ENCODE peak calls at places on chromosomes 5 and 9, in eight cellular contexts. F, A, H, I, J, Q, B and E are unnamed samples.

GRCh38 chr5:177377851-177378776 is 6.1 kb upstream of the SLC34A1 start:
- DNase-seq in B (no peak), J (no peak), Q (no peak), I (no peak), F (no peak), H (no peak), A (no peak), E (no peak)

GRCh38 chr5:141478321-141478945 is 2.7 kb downstream of the PCDHGC3 start:
- DNase-seq in B (no peak), H (peak), A (no peak), J (peak), F (no peak), Q (no peak), I (peak), E (peak)

GRCh38 chr5:115774684-115775083 is 41.8 kb downstream of the CDO1 start:
- DNase-seq in F (no peak), I (no peak), J (no peak), H (no peak), A (no peak), B (no peak), Q (no peak), E (no peak)

GRCh38 chr5:59193616-59194319 is 610.9 kb downstream of the RAB3C start:
- DNase-seq in B (peak), H (peak), Q (no peak), A (no peak), J (no peak), F (no peak), I (no peak), E (no peak)

GRCh38 chr5:149765932-149766331 is 35.8 kb downstream of the PPARGC1B start:
- DNase-seq in H (no peak), Q (no peak), A (no peak), F (no peak), J (no peak), B (no peak), I (peak), E (no peak)

GRCh38 chr9:108746864-108747263 is 108.9 kb downstream of the ACTL7B start:
- DNase-seq in Q (no peak), J (no peak), F (no peak), A (no peak), I (no peak), H (peak), B (no peak), E (no peak)

GRCh38 chr5:68171101-68171558 is 44.4 kb upstream of the PIK3R1 start:
- DNase-seq in I (no peak), J (no peak), H (no peak), F (no peak), A (no peak), Q (no peak), B (no peak), E (no peak)

GRCh38 chr9:112529316-112529715 is 42.7 kb downstream of the KIAA1958 start:
- DNase-seq in J (no peak), F (no peak), A (no peak), H (no peak), I (no peak), B (no peak), Q (no peak), E (no peak)

GRCh38 chr9:121938621-121939020 is 154.5 kb downstream of the TTLL11 start:
- DNase-seq in Q (no peak), F (no peak), J (no peak), H (no peak), B (no peak), I (no peak), A (no peak), E (no peak)

GRCh38 chr5:34031966-34032365 is 11.0 kb downstream of the C1QTNF3 start:
- DNase-seq in A (no peak), F (no peak), I (no peak), H (no peak), B (no peak), Q (no peak), J (no peak), E (no peak)

GRCh38 chr9:19440823-19441580 is 32.2 kb downstream of the ACER2 start:
- DNase-seq in I (no peak), Q (no peak), B (no peak), A (no peak), F (no peak), J (no peak), H (peak), E (no peak)

GRCh38 chr5:88805151-88805784 is 77.7 kb downstream of the MEF2C start:
- DNase-seq in I (no peak), Q (no peak), B (no peak), A (no peak), H (no peak), J (no peak), F (no peak), E (no peak)

GRCh38 chr9:116791314-116791713 is 104.2 kb downstream of the TRIM32 start:
- DNase-seq in A (no peak), H (no peak), I (no peak), F (no peak), B (no peak), Q (no peak), J (no peak), E (no peak)

GRCh38 chr5:38590846-38591245 is 34.4 kb upstream of the LIFR start:
- DNase-seq in Q (no peak), J (no peak), I (no peak), A (no peak), F (no peak), B (no peak), H (no peak), E (no peak)

GRCh38 chr5:61132559-61132958 is 29.7 kb downstream of the SMIM15 start:
- DNase-seq in I (peak), F (no peak), B (no peak), Q (no peak), A (no peak), H (no peak), J (no peak), E (no peak)

GRCh38 chr9:73609381-73609780 is 457.7 kb downstream of the ANXA1 start:
- DNase-seq in Q (no peak), H (no peak), I (no peak), J (no peak), B (no peak), A (no peak), F (no peak), E (no peak)

GRCh38 chr5:86625148-86625547 is 7.4 kb downstream of the COX7C start:
- DNase-seq in F (no peak), B (no peak), Q (no peak), J (no peak), H (no peak), A (no peak), I (no peak), E (no peak)

GRCh38 chr5:103120607-103121200 is 603 bp downstream of the PPIP5K2 start:
- DNase-seq in I (peak), F (peak), H (peak), Q (peak), A (no peak), B (no peak), J (no peak), E (no peak)

GRCh38 chr9:114248274-114248673 is 74.6 kb upstream of the ORM1 start:
- DNase-seq in H (no peak), Q (no peak), B (no peak), F (no peak), A (no peak), J (no peak), I (no peak), E (no peak)

GRCh38 chr5:72600401-72600981 is 93.3 kb upstream of the ZNF366 start:
- DNase-seq in Q (no peak), H (peak), F (no peak), I (no peak), B (peak), A (no peak), J (no peak), E (no peak)

GRCh38 chr9:34701023-34701768 is 8.7 kb downstream of the CCL21 start:
- DNase-seq in J (peak), F (peak), Q (peak), B (peak), H (peak), A (peak), I (peak), E (peak)

GRCh38 chr9:71498691-71499090 is 269.6 kb downstream of the CEMIP2 start:
- DNase-seq in I (no peak), Q (no peak), J (no peak), H (no peak), B (no peak), A (no peak), F (no peak), E (no peak)

GRCh38 chr9:132937463-132937901 is 6.9 kb downstream of the TSC1 start:
- DNase-seq in F (no peak), H (no peak), A (no peak), Q (no peak), I (no peak), J (no peak), B (no peak), E (no peak)

GRCh38 chr5:134637106-134637721 is 4.6 kb upstream of the SAR1B start:
- DNase-seq in I (no peak), A (no peak), F (no peak), Q (no peak), B (no peak), H (peak), J (no peak), E (no peak)

GRCh38 chr5:65172486-65173129 is 309.1 kb downstream of the ADAMTS6 start:
- DNase-seq in H (peak), J (peak), B (no peak), F (peak), A (peak), Q (peak), I (no peak), E (no peak)

GRCh38 chr5:138697720-138698360 is 55.4 kb upstream of the CTNNA1 start:
- DNase-seq in J (no peak), B (no peak), I (no peak), F (no peak), H (no peak), Q (no peak), A (no peak), E (no peak)

GRCh38 chr5:6450235-6450860 is 1.7 kb downstream of the UBE2QL1 start:
- DNase-seq in I (peak), Q (no peak), B (no peak), J (no peak), A (no peak), F (no peak), H (no peak), E (no peak)

GRCh38 chr5:31383734-31384133 is 148.2 kb downstream of the DROSHA start:
- DNase-seq in H (no peak), I (no peak), F (no peak), Q (no peak), A (no peak), J (no peak), B (no peak), E (no peak)

GRCh38 chr9:114745108-114745848 is 60.6 kb downstream of the TNFSF15 start:
- DNase-seq in Q (no peak), A (no peak), F (no peak), I (no peak), J (no peak), H (no peak), B (no peak), E (no peak)

GRCh38 chr5:180644825-180645608 is 4.4 kb downstream of the FLT4 start:
- DNase-seq in Q (no peak), I (no peak), A (no peak), F (no peak), B (no peak), H (no peak), J (no peak), E (no peak)

GRCh38 chr9:87324613-87325194 is 173.0 kb upstream of the DAPK1 start:
- DNase-seq in Q (no peak), A (no peak), B (peak), J (no peak), F (no peak), I (peak), H (peak), E (no peak)